ENCODE peak calls at places on chromosome 7, in nine cellular contexts. R, P, G, Y, U, J, F, X and H are unnamed samples.

GRCh38 chr7:11742496-11742895 is 89.5 kb downstream of the THSD7A start:
- DNase-seq in R (no peak), P (peak; percentile 26), F (no peak), U (no peak), J (peak; percentile 16), G (no peak), X (no peak), Y (no peak), H (no peak)

GRCh38 chr7:17374654-17375053 is 76.2 kb downstream of the AHR start:
- DNase-seq in Y (no peak), J (no peak), R (no peak), U (no peak), G (no peak), P (no peak), F (no peak), X (no peak), H (no peak)

GRCh38 chr7:130893441-130893894 is 159.5 kb upstream of the KLF14 start:
- DNase-seq in P (no peak), J (no peak), X (no peak), R (no peak), U (no peak), F (peak; percentile 56), Y (no peak), G (no peak), H (no peak)

GRCh38 chr7:92763636-92764423 is 72.5 kb downstream of the CDK6 start:
- DNase-seq in P (peak; percentile 95), X (no peak), Y (no peak), U (peak; percentile 15), G (no peak), J (peak; percentile 99), F (peak; percentile 92), R (no peak), H (peak; percentile 78)

GRCh38 chr7:143384741-143385631 is 3.8 kb downstream of the ZYX start:
- DNase-seq in U (no peak), P (no peak), J (no peak), G (no peak), R (no peak), Y (no peak), X (no peak), F (no peak), H (no peak)

GRCh38 chr7:19964198-19964597 is 190.8 kb upstream of the TMEM196 start:
- DNase-seq in G (peak; percentile 58), J (no peak), R (no peak), X (no peak), Y (no peak), F (no peak), U (no peak), P (no peak), H (no peak)

GRCh38 chr7:74599251-74599650 is 58.3 kb upstream of the GTF2I start:
- DNase-seq in F (no peak), U (no peak), G (no peak), P (no peak), X (no peak), R (no peak), Y (no peak), J (no peak), H (no peak)

GRCh38 chr7:36597099-36597773 is 127.1 kb downstream of the AOAH start:
- DNase-seq in R (no peak), G (no peak), F (peak; percentile 19), J (no peak), X (no peak), P (peak; percentile 82), Y (no peak), U (no peak), H (no peak)

GRCh38 chr7:3003936-3004335 is 39.7 kb downstream of the CARD11 start:
- DNase-seq in F (no peak), P (no peak), Y (no peak), X (no peak), G (no peak), J (no peak), U (no peak), R (peak; percentile 74), H (no peak)

GRCh38 chr7:99030951-99031350 is 113.0 kb downstream of the SMURF1 start:
- DNase-seq in Y (no peak), P (no peak), G (no peak), R (no peak), U (no peak), J (no peak), X (no peak), F (no peak), H (no peak)

GRCh38 chr7:98360221-98361124 is 40.4 kb downstream of the BAIAP2L1 start:
- DNase-seq in J (peak; percentile 74), Y (no peak), F (peak; percentile 87), P (no peak), R (no peak), G (no peak), U (peak; percentile 37), X (no peak), H (peak; percentile 44)

GRCh38 chr7:139108256-139109187 is 998 bp downstream of the ZC3HAV1 start:
- DNase-seq in R (no peak), F (peak; percentile 30), G (no peak), J (peak; percentile 34), U (peak; percentile 80), P (peak; percentile 23), Y (peak; percentile 7), X (no peak), H (peak; percentile 39)

GRCh38 chr7:20083781-20084180 is 133.4 kb downstream of the MACC1 start:
- DNase-seq in X (no peak), R (no peak), G (peak; percentile 55), U (no peak), P (peak; percentile 83), Y (no peak), J (no peak), F (peak; percentile 1), H (no peak)

GRCh38 chr7:107725138-107725740 is 18.7 kb upstream of the CBLL1 start:
- DNase-seq in X (peak; percentile 7), F (peak; percentile 60), G (no peak), J (peak; percentile 61), Y (peak; percentile 15), P (peak; percentile 84), U (peak; percentile 83), R (no peak), H (peak; percentile 86)

GRCh38 chr7:157097569-157097968 is 41.2 kb upstream of the UBE3C start:
- DNase-seq in J (no peak), U (no peak), R (peak; percentile 2), Y (no peak), G (no peak), X (no peak), P (no peak), F (no peak), H (peak; percentile 24)

GRCh38 chr7:28260969-28261368 is 80.4 kb upstream of the JAZF1 start:
- DNase-seq in F (no peak), U (no peak), Y (no peak), J (no peak), X (no peak), R (no peak), P (no peak), G (no peak), H (no peak)

GRCh38 chr7:50196719-50197118 is 103.7 kb upstream of the ZPBP start:
- DNase-seq in G (no peak), U (no peak), P (no peak), R (no peak), X (no peak), F (no peak), Y (no peak), J (no peak), H (no peak)

GRCh38 chr7:157426463-157427301 is 89.9 kb downstream of the DNAJB6 start:
- DNase-seq in J (no peak), R (no peak), F (no peak), P (no peak), X (no peak), G (no peak), Y (no peak), U (no peak), H (no peak)

GRCh38 chr7:46682841-46683624 is 762.0 kb upstream of the IGFBP3 start:
- DNase-seq in F (no peak), U (no peak), R (no peak), J (no peak), G (peak; percentile 65), P (no peak), Y (no peak), X (no peak), H (no peak)

GRCh38 chr7:16810573-16810972 is 5.8 kb upstream of the AGR2 start:
- DNase-seq in Y (no peak), F (peak; percentile 84), J (no peak), R (no peak), U (no peak), P (peak; percentile 76), X (no peak), G (no peak), H (no peak)

GRCh38 chr7:28682136-28682535 is 269.8 kb downstream of the CREB5 start:
- DNase-seq in J (no peak), G (no peak), X (no peak), P (no peak), F (no peak), Y (no peak), R (no peak), U (no peak), H (no peak)

GRCh38 chr7:44173911-44174693 is 15.1 kb downstream of the GCK start:
- DNase-seq in U (no peak), Y (no peak), G (no peak), P (no peak), R (peak; percentile 45), F (no peak), J (no peak), X (no peak), H (no peak)

GRCh38 chr7:153190986-153191385 is 431.4 kb downstream of the ACTR3B start:
- DNase-seq in R (no peak), J (no peak), X (no peak), P (no peak), F (no peak), G (no peak), Y (no peak), U (no peak), H (no peak)

GRCh38 chr7:50304158-50304910 is at the start of gene IKZF1:
- DNase-seq in Y (peak; percentile 44), P (no peak), R (no peak), X (peak; percentile 64), G (no peak), J (peak; percentile 76), F (no peak), U (peak; percentile 59), H (no peak)

GRCh38 chr7:45033931-45034290 is 33.9 kb downstream of the CCM2 start:
- DNase-seq in G (no peak), U (no peak), J (no peak), X (no peak), R (no peak), F (no peak), Y (no peak), P (no peak), H (no peak)

GRCh38 chr7:155643804-155644177 is 670 bp upstream of the RBM33 start:
- DNase-seq in R (no peak), G (no peak), F (no peak), Y (no peak), U (no peak), X (peak; percentile 1), J (peak; percentile 36), P (no peak), H (no peak)

GRCh38 chr7:102169651-102170416 is 116.8 kb upstream of the SH2B2 start:
- DNase-seq in R (no peak), Y (no peak), G (no peak), F (no peak), P (no peak), J (no peak), U (no peak), X (no peak), H (no peak)

GRCh38 chr7:107167483-107168232 is 1.1 kb upstream of the HBP1 start:
- DNase-seq in R (no peak), X (no peak), P (peak; percentile 78), U (peak; percentile 91), G (peak; percentile 45), Y (peak; percentile 9), J (peak; percentile 91), F (peak; percentile 86), H (peak; percentile 96)

GRCh38 chr7:1144269-1144771 is 15.7 kb downstream of the ZFAND2A start:
- DNase-seq in J (peak; percentile 61), Y (no peak), U (peak; percentile 43), G (no peak), R (no peak), X (no peak), F (peak; percentile 41), P (peak; percentile 54), H (peak; percentile 54)